ENCODE peak calls at places on chromosomes 1 and 21, in four cellular contexts. N is hepatocyte; D is activated CD4-positive, alpha-beta T cell treated with anti-CD3 and anti-CD28 coated beads, Interleukin-2, amount 50 U/mL, for 24 hours; O is SW480. W is an unnamed sample.

GRCh38 chr1:48049823-48050539 is 52.8 kb upstream of the TRABD2B start:
- DNase-seq in N (peak), O (no peak), D (no peak), W (no peak)

GRCh38 chr1:62175568-62176179 is 19.0 kb upstream of the L1TD1 start:
- DNase-seq in O (peak), D (no peak), N (peak), W (peak)

GRCh38 chr1:106921186-106921585 is 135.3 kb upstream of the PRMT6 start:
- DNase-seq in O (no peak), N (no peak), D (no peak), W (no peak)

GRCh38 chr1:212490276-212490675 is 57.6 kb downstream of the NENF start:
- DNase-seq in D (no peak), O (no peak), N (no peak), W (no peak)

GRCh38 chr1:107243461-107243860 is 102.6 kb downstream of the NTNG1 start:
- DNase-seq in O (no peak), N (no peak), D (no peak), W (no peak)

GRCh38 chr1:213821175-213821942 is 166.4 kb upstream of the PROX1 start:
- DNase-seq in O (no peak), D (no peak), N (no peak), W (no peak)

GRCh38 chr21:46661211-46661625 is 25.7 kb downstream of the PRMT2 start:
- DNase-seq in N (peak), D (peak), O (no peak), W (no peak)

GRCh38 chr21:31529406-31529805 is 130.1 kb upstream of the SOD1 start:
- DNase-seq in O (no peak), N (no peak), D (no peak), W (no peak)

GRCh38 chr1:192386051-192386650 is 69.4 kb downstream of the RGS21 start:
- DNase-seq in N (no peak), O (no peak), D (no peak), W (no peak)

GRCh38 chr1:41576620-41577019 is 92.1 kb upstream of the EDN2 start:
- DNase-seq in O (no peak), D (no peak), N (no peak), W (no peak)

GRCh38 chr21:42381347-42381984 is 14.4 kb downstream of the TMPRSS3 start:
- DNase-seq in D (no peak), O (peak), N (peak), W (peak)

GRCh38 chr1:198534540-198535413 is 5.7 kb downstream of the ATP6V1G3 start:
- DNase-seq in D (no peak), O (no peak), N (no peak), W (no peak)

GRCh38 chr21:46639489-46640386 is 4.3 kb downstream of the PRMT2 start:
- DNase-seq in D (no peak), O (peak), N (no peak), W (no peak)